ENCODE peak calls at places on chromosomes 11 and 22, in nine cellular contexts. J, X, M, N, S, E, W, C and F are unnamed samples.
A peak's percentile ranks its signal among the peaks of the same experiment; 100 is the strongest.

GRCh38 chr11:47204633-47204989 is 10.2 kb upstream of the DDB2 start:
- DNase-seq in N (no peak), M (no peak), C (no peak), E (no peak), W (peak; percentile 49), J (no peak), X (no peak), S (no peak), F (no peak)

GRCh38 chr22:19605508-19606331 is 81.5 kb upstream of the CLDN5 start:
- DNase-seq in S (no peak), J (no peak), W (no peak), E (no peak), M (peak; percentile 30), N (peak; percentile 63), C (no peak), X (no peak), F (no peak)

GRCh38 chr11:79229047-79229446 is 211.8 kb downstream of the TENM4 start:
- DNase-seq in W (no peak), S (no peak), N (no peak), M (no peak), C (no peak), X (no peak), J (no peak), E (no peak), F (no peak)

GRCh38 chr22:48091656-48092223 is 1329.3 kb downstream of the TBC1D22A start:
- DNase-seq in M (no peak), S (no peak), E (no peak), N (peak; percentile 51), C (no peak), X (no peak), W (no peak), J (no peak), F (no peak)

GRCh38 chr22:46081831-46082210 is 68.5 kb upstream of the PPARA start:
- DNase-seq in M (no peak), W (no peak), S (peak; percentile 9), J (peak; percentile 38), N (no peak), E (no peak), C (no peak), X (no peak), F (no peak)

GRCh38 chr11:86741489-86742435 is 58.6 kb upstream of the PRSS23 start:
- DNase-seq in S (no peak), J (no peak), E (peak; percentile 80), M (no peak), C (no peak), X (no peak), W (no peak), N (no peak), F (no peak)

GRCh38 chr11:111069076-111069475 is 176.4 kb upstream of the POU2AF2 start:
- DNase-seq in C (no peak), X (no peak), J (no peak), N (no peak), M (no peak), W (peak; percentile 76), E (peak; percentile 57), S (no peak), F (no peak)

GRCh38 chr11:133711545-133711944 is 133.8 kb downstream of the SPATA19 start:
- DNase-seq in J (no peak), W (no peak), N (no peak), M (no peak), S (no peak), C (peak; percentile 46), X (no peak), E (no peak), F (peak; percentile 40)

GRCh38 chr22:20530368-20531153 is 23.2 kb downstream of the MED15 start:
- DNase-seq in C (no peak), S (peak; percentile 56), N (no peak), X (no peak), E (peak; percentile 20), W (no peak), M (no peak), J (no peak), F (no peak)

DNA sequence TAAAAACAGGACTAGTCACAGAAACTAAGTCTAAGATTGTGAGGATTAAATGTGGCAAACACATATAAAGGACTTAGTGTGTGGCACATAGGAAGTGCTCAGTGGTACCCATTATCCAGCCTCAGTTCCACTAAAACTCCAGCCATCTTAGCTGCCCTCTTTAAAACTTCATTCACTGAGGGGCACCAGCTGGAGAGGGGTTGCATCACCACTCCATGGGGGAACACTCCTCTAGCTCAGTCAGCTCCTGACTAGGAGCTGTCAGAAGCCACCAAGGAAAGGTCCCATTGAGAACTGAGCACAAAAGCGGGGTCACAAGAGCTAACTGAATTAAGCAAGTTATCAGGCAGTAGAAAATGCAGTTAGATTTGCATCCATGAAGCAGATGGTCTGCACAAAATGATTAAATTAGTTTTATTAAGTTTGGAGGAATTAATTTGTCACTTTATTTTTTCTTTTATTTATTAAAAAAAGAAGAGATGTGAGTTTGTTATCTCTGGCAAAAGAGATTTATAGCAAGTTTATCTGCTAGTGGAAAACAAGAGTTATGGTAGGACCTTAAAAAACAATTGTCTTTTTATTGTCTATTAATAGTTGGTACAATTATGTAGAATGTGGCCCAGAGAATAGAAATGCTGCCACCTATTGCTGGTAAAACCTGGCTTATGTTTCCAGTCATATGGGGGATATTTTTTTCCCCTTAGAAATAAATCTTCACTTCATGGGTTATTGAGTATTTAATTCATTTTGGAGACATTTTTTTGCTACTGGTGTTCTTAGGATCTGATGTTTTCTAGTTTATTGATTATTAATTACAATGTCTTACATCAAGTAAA is 95.7 kb downstream of the NAV2 start:
- DNase-seq in C (no peak), M (no peak), J (no peak), X (no peak), N (no peak), E (peak; percentile 31), S (no peak), W (no peak), F (no peak)
- H3K4me1 ChIP-seq in C (peaks cover 31% of the 10 kb centered on the region), M (no peaks in the 10 kb centered on the region), J (peaks cover 7% of the 10 kb centered on the region), X (peaks cover 29% of the 10 kb centered on the region), N (peaks cover 3% of the 10 kb centered on the region), E (peaks cover 4% of the 10 kb centered on the region), S (peaks cover 6% of the 10 kb centered on the region), W (peaks cover 77% of the 10 kb centered on the region), F (peaks cover 3% of the 10 kb centered on the region)

GRCh38 chr11:130897262-130898182 is 18.8 kb downstream of the SNX19 start:
- DNase-seq in E (peak; percentile 95), S (peak; percentile 57), M (no peak), C (no peak), X (peak; percentile 93), W (no peak), N (peak; percentile 68), J (peak; percentile 50), F (peak; percentile 96)
- TF ChIP-seq POLR2AphosphoS5 in E (peak; percentile 77), S (peak; percentile 68), M (no peak), C (no peak), X (peak; percentile 98), W (no peak), N (no peak), J (peak; percentile 99), F (peak; percentile 92)

DNA sequence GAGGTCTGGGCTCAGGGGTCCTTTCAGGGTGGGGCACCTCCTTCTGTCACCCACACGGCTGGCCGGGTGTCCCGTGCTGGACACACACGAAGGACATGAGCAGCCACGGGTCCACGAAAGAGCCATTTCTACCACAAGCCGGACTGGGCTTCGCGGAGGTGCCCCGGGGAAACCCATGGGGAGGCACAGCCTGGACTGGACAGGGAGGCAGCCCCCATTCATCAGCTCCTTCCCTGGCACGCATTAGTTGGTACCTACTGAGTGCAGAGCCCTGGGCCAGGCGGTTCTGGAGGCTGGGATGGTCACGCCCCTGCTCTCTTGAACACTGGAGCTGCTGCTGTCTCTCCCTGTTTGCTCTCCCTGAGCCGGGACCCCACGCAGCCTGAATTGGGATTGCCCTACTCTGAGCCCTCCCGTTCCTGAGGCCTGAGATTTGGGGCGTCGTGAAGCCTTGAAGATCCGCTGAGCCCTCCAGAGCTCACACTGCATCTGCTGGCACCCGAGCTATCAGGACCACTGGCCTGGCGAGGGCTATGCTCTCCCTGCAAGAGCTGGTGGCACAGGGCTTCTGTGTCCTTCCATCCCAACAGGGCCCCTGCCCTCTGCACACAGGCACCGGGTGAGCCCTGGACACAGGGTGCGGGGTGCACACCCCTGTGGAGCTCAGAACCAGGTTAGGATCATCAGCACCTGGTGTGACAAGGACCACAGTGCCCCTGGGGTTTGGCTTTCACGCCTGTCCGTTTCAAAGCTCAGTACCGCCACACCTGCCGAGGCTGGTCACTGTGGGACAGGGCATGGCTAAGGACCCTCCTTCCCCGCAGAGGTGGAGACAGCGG is 84.6 kb downstream of the MYEOV start:
- DNase-seq in W (no peak), X (no peak), J (no peak), S (peak; percentile 8), C (no peak), N (peak; percentile 61), E (no peak), M (no peak), F (no peak)
- H3K4me1 ChIP-seq in W (no peaks in the 10 kb centered on the region), X (no peaks in the 10 kb centered on the region), J (no peaks in the 10 kb centered on the region), S (peaks cover 14% of the 10 kb centered on the region), C (no peaks in the 10 kb centered on the region), N (peaks cover 53% of the 10 kb centered on the region), E (no peaks in the 10 kb centered on the region), M (peaks cover 24% of the 10 kb centered on the region), F (peaks cover 30% of the 10 kb centered on the region)

DNA sequence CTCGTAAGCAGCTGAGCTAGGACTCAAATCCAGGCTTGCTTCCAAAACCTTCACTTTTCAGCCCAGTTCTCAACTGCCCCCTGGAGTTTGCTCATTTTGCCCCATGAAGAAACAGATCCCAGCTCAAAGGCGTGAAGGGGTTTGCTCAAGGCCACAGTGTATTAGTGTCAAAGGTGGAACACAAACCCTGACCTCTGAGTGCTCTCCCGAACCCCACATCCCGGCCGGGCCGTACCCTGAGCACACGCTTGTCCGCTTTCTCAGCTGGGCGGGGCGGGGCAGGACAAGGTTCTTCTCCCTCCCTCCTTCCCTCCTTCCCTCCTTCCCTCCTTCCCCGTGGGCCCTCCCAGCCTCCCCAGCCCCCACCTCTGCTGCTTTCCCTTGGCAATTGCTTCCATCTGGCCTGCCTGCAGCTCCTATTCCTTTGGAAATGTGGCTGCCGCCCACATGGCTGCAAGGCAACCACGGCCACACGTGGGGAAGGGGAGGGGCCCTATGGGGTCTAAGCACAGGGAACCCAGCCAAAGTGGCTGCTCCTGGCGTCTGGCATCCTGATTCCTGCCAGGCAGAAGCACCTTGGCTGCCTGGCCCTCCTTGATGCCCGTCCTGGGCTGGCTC is 4.1 kb downstream of the ST3GAL4 start:
- DNase-seq in W (no peak), J (no peak), C (no peak), S (peak; percentile 57), X (no peak), M (peak; percentile 21), E (no peak), N (peak; percentile 89), F (peak; percentile 90)
- TF ChIP-seq POLR2AphosphoS5 in W (no peak), J (no peak), C (no peak), S (no peak), X (peak; percentile 18), M (no peak), E (no peak), N (no peak), F (no peak)

DNA sequence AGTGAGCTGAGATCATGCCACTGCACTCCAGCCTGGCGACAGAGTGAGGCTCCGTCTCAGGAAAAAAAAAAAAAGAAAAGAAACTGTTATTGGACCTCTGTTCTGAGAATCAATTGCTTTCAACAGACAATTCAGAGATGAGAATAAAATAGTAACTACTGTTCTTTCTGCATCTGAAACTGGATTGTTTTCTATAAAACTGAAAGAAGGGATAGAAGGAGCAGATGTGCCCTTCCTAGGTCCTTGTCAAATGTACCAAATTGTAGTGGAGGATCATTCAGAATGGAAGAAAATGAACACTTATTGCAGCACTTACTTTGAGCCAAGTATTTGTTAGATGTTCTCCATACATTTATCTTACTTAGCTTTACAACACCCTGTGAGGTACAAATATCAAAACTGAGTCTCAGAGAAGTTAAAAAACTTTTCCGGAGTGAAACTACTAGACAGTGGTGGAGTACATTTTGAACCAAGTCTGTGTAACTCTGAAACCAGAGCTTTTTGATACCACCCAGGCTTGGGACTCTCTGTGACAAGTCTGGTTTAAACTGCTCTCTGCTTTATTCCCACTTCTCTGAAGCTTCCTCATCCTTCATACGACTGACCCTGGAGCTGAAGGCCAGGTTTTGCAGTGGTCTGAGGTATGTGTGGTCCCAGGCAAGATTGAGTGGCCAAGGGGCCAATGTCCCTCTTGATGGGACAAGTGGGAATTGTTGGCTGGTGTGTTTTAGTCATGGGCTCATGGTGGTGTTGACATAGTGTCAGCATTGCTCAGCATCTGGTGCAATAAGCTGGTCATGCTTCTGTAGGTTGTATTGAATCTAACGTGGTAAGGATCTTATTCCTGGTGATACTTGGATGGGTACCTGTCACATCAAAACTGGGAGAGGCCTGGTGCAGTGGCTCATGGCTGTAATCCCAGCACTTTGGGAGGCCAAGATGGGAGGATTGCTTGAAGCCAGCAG is 48.2 kb upstream of the CCDC134 start:
- DNase-seq in C (no peak), N (no peak), S (no peak), W (no peak), X (no peak), E (no peak), J (no peak), M (no peak), F (no peak)
- H3K4me1 ChIP-seq in C (peaks cover 7% of the 10 kb centered on the region), N (no peaks in the 10 kb centered on the region), S (no peaks in the 10 kb centered on the region), W (peaks cover 5% of the 10 kb centered on the region), X (no peaks in the 10 kb centered on the region), E (no peaks in the 10 kb centered on the region), J (no peaks in the 10 kb centered on the region), M (no peaks in the 10 kb centered on the region), F (no peaks in the 10 kb centered on the region)